ENCODE peak calls at places on chromosomes 7 and 10, in five cellular contexts. V is HCT116, R is K562, B is H1, U is HepG2. K is an unnamed sample.

GRCh38 chr10:64234489-64234888 is 713.3 kb downstream of the REEP3 start:
- DNase-seq in V (no peak), R (no peak), B (no peak), U (no peak), K (no peak)

GRCh38 chr7:29480456-29480855 is 83.2 kb upstream of the PRR15 start:
- DNase-seq in V (no peak), R (no peak), B (no peak), U (no peak), K (no peak)

GRCh38 chr10:133100706-133101463 is 13.2 kb downstream of the ADGRA1 start:
- DNase-seq in V (no peak), R (peak; percentile 62), B (peak; percentile 78), U (no peak), K (no peak)

GRCh38 chr7:150951181-150951520 is 27.0 kb downstream of the KCNH2 start:
- DNase-seq in V (no peak), R (no peak), B (no peak), U (no peak), K (no peak)

GRCh38 chr10:79390551-79391229 is 43.4 kb downstream of the PPIF start:
- DNase-seq in V (no peak), R (peak; percentile 91), B (no peak), U (no peak), K (no peak)

GRCh38 chr7:125316451-125316850 is 386.8 kb upstream of the POT1 start:
- DNase-seq in V (peak; percentile 39), R (no peak), B (peak; percentile 68), U (peak; percentile 8), K (no peak)

GRCh38 chr7:2029211-2029905 is 203.4 kb downstream of the MAD1L1 start:
- DNase-seq in V (no peak), R (no peak), B (no peak), U (no peak), K (no peak)

GRCh38 chr10:44458671-44459403 is 73.9 kb upstream of the CXCL12 start:
- DNase-seq in V (no peak), R (no peak), B (no peak), U (no peak), K (no peak)

GRCh38 chr7:24975172-24975571 is 4.8 kb downstream of the OSBPL3 start:
- DNase-seq in V (no peak), R (no peak), B (no peak), U (no peak), K (no peak)

GRCh38 chr10:843703-844102 is 87.8 kb downstream of the LARP4B start:
- DNase-seq in V (no peak), R (no peak), B (no peak), U (no peak), K (no peak)

GRCh38 chr10:104028146-104028545 is 57.5 kb downstream of the COL17A1 start:
- DNase-seq in V (peak; percentile 29), R (no peak), B (no peak), U (peak; percentile 13), K (no peak)

GRCh38 chr7:3043544-3044395 is at the start of gene CARD11:
- DNase-seq in V (no peak), R (peak; percentile 83), B (no peak), U (no peak), K (no peak)

GRCh38 chr7:67438174-67438837 is 441.7 kb downstream of the TYW1 start:
- DNase-seq in V (no peak), R (peak; percentile 71), B (no peak), U (no peak), K (no peak)

GRCh38 chr7:107874605-107875446 is 16.2 kb upstream of the DLD start:
- DNase-seq in V (peak; percentile 48), R (peak; percentile 77), B (no peak), U (peak; percentile 63), K (no peak)

GRCh38 chr10:98956576-98957260 is 278.9 kb downstream of the HPSE2 start:
- DNase-seq in V (no peak), R (no peak), B (no peak), U (no peak), K (no peak)

GRCh38 chr10:24950439-24950838 is 2.0 kb downstream of the PRTFDC1 start:
- DNase-seq in V (no peak), R (no peak), B (no peak), U (no peak), K (no peak)

GRCh38 chr10:21926949-21927348 is 76.6 kb downstream of the DNAJC1 start:
- DNase-seq in V (no peak), R (peak; percentile 42), B (no peak), U (peak; percentile 84), K (no peak)

GRCh38 chr10:17144757-17145156 is 15.1 kb upstream of the CUBN start:
- DNase-seq in V (no peak), R (no peak), B (no peak), U (no peak), K (peak; percentile 9)

GRCh38 chr10:113922787-113923570 is 68.5 kb downstream of the NHLRC2 start:
- DNase-seq in V (no peak), R (no peak), B (peak; percentile 17), U (no peak), K (no peak)

GRCh38 chr10:114855776-114856543 is 34.4 kb downstream of the FHIP2A start:
- DNase-seq in V (no peak), R (no peak), B (no peak), U (no peak), K (no peak)

GRCh38 chr7:85186083-85186520 is 754 bp downstream of the SEMA3D start:
- DNase-seq in V (no peak), R (no peak), B (no peak), U (no peak), K (no peak)

GRCh38 chr10:123154943-123155505 is 822 bp downstream of the BUB3 start:
- DNase-seq in V (peak; percentile 31), R (no peak), B (no peak), U (peak; percentile 26), K (no peak)

GRCh38 chr7:134690016-134690415 is 43.4 kb downstream of the BPGM start:
- DNase-seq in V (no peak), R (no peak), B (no peak), U (no peak), K (no peak)

GRCh38 chr7:43220250-43220649 is 107.8 kb downstream of the HECW1 start:
- DNase-seq in V (no peak), R (no peak), B (no peak), U (no peak), K (no peak)

GRCh38 chr7:108062250-108063014 is 59.5 kb upstream of the LAMB1 start:
- DNase-seq in V (no peak), R (no peak), B (no peak), U (no peak), K (no peak)

GRCh38 chr10:91652364-91652763 is 19.5 kb upstream of the PPP1R3C start:
- DNase-seq in V (peak; percentile 86), R (no peak), B (no peak), U (peak; percentile 65), K (no peak)

GRCh38 chr7:87712571-87712970 is 84.4 kb downstream of the RUNDC3B start:
- DNase-seq in V (no peak), R (no peak), B (no peak), U (no peak), K (no peak)

GRCh38 chr7:88759216-88759955 is at the start of gene ZNF804B:
- DNase-seq in V (no peak), R (peak; percentile 45), B (peak; percentile 34), U (no peak), K (no peak)

GRCh38 chr7:108101759-108102158 is 28.4 kb downstream of the LAMB4 start:
- DNase-seq in V (no peak), R (no peak), B (no peak), U (no peak), K (no peak)

GRCh38 chr10:79149662-79150443 is 81.1 kb downstream of the ZMIZ1 start:
- DNase-seq in V (peak; percentile 48), R (peak; percentile 96), B (no peak), U (no peak), K (no peak)

GRCh38 chr7:86846494-86847190 is 202.9 kb downstream of the GRM3 start:
- DNase-seq in V (no peak), R (no peak), B (no peak), U (peak; percentile 96), K (no peak)

GRCh38 chr7:70016044-70016770 is 417.9 kb downstream of the AUTS2 start:
- DNase-seq in V (no peak), R (no peak), B (no peak), U (no peak), K (no peak)

GRCh38 chr10:67925449-67926005 is 41.1 kb downstream of the SIRT1 start:
- DNase-seq in V (no peak), R (no peak), B (no peak), U (no peak), K (no peak)

GRCh38 chr10:125017547-125018298 is 75.8 kb downstream of the ZRANB1 start:
- DNase-seq in V (no peak), R (no peak), B (no peak), U (no peak), K (no peak)

GRCh38 chr10:29621161-29621560 is 13.6 kb downstream of the SVIL start:
- DNase-seq in V (no peak), R (no peak), B (no peak), U (peak; percentile 47), K (no peak)

GRCh38 chr10:27390681-27391080 is 113.4 kb upstream of the RAB18 start:
- DNase-seq in V (no peak), R (no peak), B (no peak), U (no peak), K (no peak)

GRCh38 chr10:6713120-6713519 is 133.0 kb upstream of the PRKCQ start:
- DNase-seq in V (no peak), R (no peak), B (no peak), U (no peak), K (no peak)

GRCh38 chr7:29372351-29372931 is 177.9 kb downstream of the CHN2 start:
- DNase-seq in V (no peak), R (no peak), B (no peak), U (no peak), K (no peak)

GRCh38 chr7:128210036-128210347 is 31.1 kb upstream of the LEP start:
- DNase-seq in V (no peak), R (no peak), B (no peak), U (no peak), K (no peak)
- TF ChIP-seq ATF3 in V (no peak), R (no peak), B (no peak), U (no peak), K (no peak)

GRCh38 chr10:95513008-95513589 is 48.1 kb downstream of the SORBS1 start:
- DNase-seq in V (no peak), R (no peak), B (no peak), U (peak; percentile 57), K (no peak)
- TF ChIP-seq YY1 in V (no peak), R (no peak), B (no peak), U (no peak), K (no peak)

GRCh38 chr7:112946350-112946749 is 140.3 kb downstream of the GPR85 start:
- DNase-seq in V (no peak), R (no peak), B (no peak), U (no peak), K (no peak)

DNA sequence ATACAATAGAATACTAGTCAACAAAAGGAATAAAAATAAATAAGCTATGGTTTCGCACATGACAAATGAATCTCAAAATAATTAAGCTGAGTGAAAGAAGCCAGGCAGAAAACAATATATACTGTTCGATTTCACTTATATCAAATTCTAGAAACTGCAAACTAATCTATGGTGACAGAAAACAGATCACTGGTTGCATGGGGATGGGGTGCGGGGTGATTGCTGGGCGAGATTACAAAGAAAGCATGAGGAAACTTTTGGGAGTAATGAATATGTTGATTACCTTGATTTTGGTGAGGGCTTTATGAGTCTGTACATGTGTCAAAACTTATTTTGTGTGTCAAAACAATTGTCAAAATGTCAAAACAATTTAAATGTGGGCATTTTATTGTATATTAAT is 135.6 kb downstream of the GPR85 start:
- DNase-seq in V (no peak), R (no peak), B (no peak), U (no peak), K (no peak)
- TF ChIP-seq ATF3 in V (no peak), R (no peak), B (no peak), U (no peak), K (no peak)

GRCh38 chr7:158743219-158743618 is 38.6 kb upstream of the NCAPG2 start:
- DNase-seq in V (no peak), R (no peak), B (no peak), U (no peak), K (no peak)
- TF ChIP-seq YY1 in V (no peak), R (no peak), B (no peak), U (no peak), K (no peak)

K was measured in GM12878.